ENCODE peak calls at places on chromosomes 7 and 10, in four cellular contexts. U is heart left ventricle, G is prostate gland, J is suprapubic skin. K is an unnamed sample.

GRCh38 chr7:95472521-95473160 is 13.1 kb upstream of the ASB4 start:
- DNase-seq in U (no peak), G (no peak), J (no peak), K (no peak)

GRCh38 chr7:38411404-38411803 is 138.0 kb upstream of the TARP start:
- DNase-seq in U (no peak), G (no peak), J (no peak), K (no peak)

GRCh38 chr7:72098812-72099211 is 313.3 kb downstream of the CALN1 start:
- DNase-seq in U (no peak), G (no peak), J (peak; percentile 86), K (no peak)

GRCh38 chr7:77409739-77410545 is 6.2 kb downstream of the GSAP start:
- DNase-seq in U (no peak), G (no peak), J (no peak), K (no peak)

GRCh38 chr10:74208081-74208480 is 57.1 kb downstream of the ADK start:
- DNase-seq in U (no peak), G (no peak), J (no peak), K (peak; percentile 51)

GRCh38 chr7:85068796-85069195 is 118.1 kb downstream of the SEMA3D start:
- DNase-seq in U (no peak), G (no peak), J (no peak), K (no peak)

GRCh38 chr7:55133630-55134392 is 115.0 kb downstream of the EGFR start:
- DNase-seq in U (peak; percentile 89), G (no peak), J (no peak), K (no peak)

GRCh38 chr7:36001546-36001945 is 151.5 kb upstream of the EEPD1 start:
- DNase-seq in U (no peak), G (no peak), J (no peak), K (no peak)

GRCh38 chr10:71648595-71649320 is 70.8 kb downstream of the C10orf105 start:
- DNase-seq in U (no peak), G (no peak), J (no peak), K (peak; percentile 56)

GRCh38 chr10:131149586-131149985 is 161.9 kb downstream of the TCERG1L start:
- DNase-seq in U (no peak), G (no peak), J (no peak), K (no peak)

GRCh38 chr7:51366930-51367613 is 50.5 kb upstream of the COBL start:
- DNase-seq in U (peak; percentile 36), G (peak; percentile 54), J (no peak), K (peak; percentile 34)

DNA sequence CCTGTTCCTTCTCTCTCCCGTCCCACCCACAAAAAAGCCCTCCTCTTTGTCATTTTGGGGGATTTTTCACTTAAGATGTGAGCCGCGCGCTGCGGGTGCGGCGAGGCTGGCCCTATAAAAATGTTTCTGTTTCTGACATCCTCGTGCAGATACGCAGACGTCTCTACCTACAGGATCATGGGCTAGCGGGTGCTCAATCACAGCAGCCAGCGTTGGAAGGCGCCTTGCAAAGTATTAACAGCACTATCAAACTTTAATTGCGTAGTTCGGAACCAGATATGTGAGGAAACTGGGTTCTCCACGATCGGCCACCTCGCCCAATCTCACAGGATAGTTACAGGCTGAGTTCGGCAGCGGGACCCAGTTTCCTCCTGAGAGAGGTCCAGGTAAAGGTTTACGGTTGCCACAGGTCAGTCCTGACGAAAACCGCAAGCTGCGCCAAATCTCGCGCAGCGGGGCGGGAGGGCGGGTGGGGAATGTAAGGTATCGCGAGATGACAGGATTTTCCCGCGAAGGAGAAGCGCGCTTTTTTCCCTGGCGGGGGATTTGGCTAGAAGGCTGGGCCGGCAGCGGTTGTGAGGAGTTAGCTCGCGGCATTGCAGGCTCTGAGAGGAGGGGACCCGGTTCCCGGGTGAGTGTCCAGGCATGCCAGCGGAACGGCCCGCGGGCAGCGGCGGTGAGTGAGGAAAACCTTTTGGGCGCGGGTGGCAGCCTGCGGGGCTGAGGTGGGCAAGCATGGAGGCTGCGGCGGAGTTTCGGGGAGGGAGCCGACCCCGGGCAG is at the start of gene HELLS:
- DNase-seq in U (peak; percentile 67), G (peak; percentile 73), J (peak; percentile 86), K (peak; percentile 84)
- TF ChIP-seq POLR2A in U (no peak), G (peak; percentile 15), J (no peak), K (no peak)

GRCh38 chr10:95277614-95278013 is 13.2 kb downstream of the PDLIM1 start:
- DNase-seq in U (no peak), G (no peak), J (no peak), K (no peak)

GRCh38 chr10:95279042-95279820 is 11.6 kb downstream of the PDLIM1 start:
- DNase-seq in U (no peak), G (no peak), J (no peak), K (no peak)

GRCh38 chr10:95276367-95277200 is 14.2 kb downstream of the PDLIM1 start:
- DNase-seq in U (no peak), G (no peak), J (no peak), K (peak; percentile 73)

GRCh38 chr10:95277201-95277570 is 13.6 kb downstream of the PDLIM1 start:
- DNase-seq in U (no peak), G (no peak), J (no peak), K (no peak)

GRCh38 chr10:95278061-95278988 is 12.5 kb downstream of the PDLIM1 start:
- DNase-seq in U (no peak), G (no peak), J (no peak), K (no peak)
- H3K4me1 ChIP-seq in U (peaks cover 18% of the 10 kb centered on the region), G (no peaks in the 10 kb centered on the region), J (peaks cover 63% of the 10 kb centered on the region), K (peaks cover 66% of the 10 kb centered on the region)

DNA sequence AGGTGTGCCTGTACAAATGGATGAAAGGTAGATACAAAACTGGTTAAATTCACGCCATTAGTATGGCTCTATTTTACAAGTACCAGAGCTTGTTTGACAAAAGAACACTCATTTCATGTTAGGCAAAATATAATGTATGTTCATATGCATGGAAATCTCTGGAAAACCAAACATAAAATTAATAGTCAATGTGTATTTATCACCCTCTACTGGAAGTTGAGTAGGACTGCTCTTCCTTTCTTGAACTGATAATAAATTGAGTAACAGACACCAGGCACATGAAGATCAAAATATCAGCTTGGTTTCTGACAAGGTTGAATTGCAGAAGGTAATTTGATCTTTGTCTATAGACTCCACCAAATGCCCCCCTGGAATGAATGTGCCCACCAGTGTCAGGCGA is 19.8 kb upstream of the AKR1B1 start:
- DNase-seq in U (no peak), G (no peak), J (no peak), K (no peak)
- TF ChIP-seq CTCF in U (no peak), G (peak; percentile 3), J (no peak), K (no peak)

GRCh38 chr10:132750936-132751335 is 35.0 kb downstream of the NKX6-2 start:
- DNase-seq in U (no peak), G (no peak), J (no peak), K (no peak)

GRCh38 chr10:132748135-132748534 is 37.8 kb downstream of the NKX6-2 start:
- DNase-seq in U (no peak), G (no peak), J (no peak), K (no peak)

GRCh38 chr10:132748545-132749427 is 37.2 kb downstream of the NKX6-2 start:
- DNase-seq in U (no peak), G (no peak), J (no peak), K (no peak)

GRCh38 chr10:132746801-132747625 is 38.9 kb downstream of the NKX6-2 start:
- DNase-seq in U (no peak), G (no peak), J (no peak), K (no peak)

GRCh38 chr10:132749428-132749780 is 36.5 kb downstream of the NKX6-2 start:
- DNase-seq in U (no peak), G (no peak), J (no peak), K (no peak)
- TF ChIP-seq POLR2A in U (no peak), G (no peak), J (no peak), K (no peak)

GRCh38 chr10:123574299-123574698 is 91.9 kb upstream of the GPR26 start:
- DNase-seq in U (no peak), G (no peak), J (peak; percentile 49), K (no peak)
- H3K4me1 ChIP-seq in U (no peaks in the 10 kb centered on the region), G (no peaks in the 10 kb centered on the region), J (no peaks in the 10 kb centered on the region), K (no peaks in the 10 kb centered on the region)

K was measured in transverse colon.